ENCODE peak calls at places on chromosomes 5 and 9, in eight cellular contexts. N is right lobe of liver, V is MM.1S, H is right atrium auricular region, D is K562, I is lung, K is psoas muscle, Z is PC-3. M is an unnamed sample.

GRCh38 chr9:15606667-15607472 is 54.0 kb downstream of the CCDC171 start:
- DNase-seq in N (no peak), V (peak; percentile 40), H (no peak), D (peak; percentile 10), I (no peak), K (no peak), Z (peak; percentile 72), M (no peak)

GRCh38 chr9:135702002-135702721 is at the start of gene KCNT1:
- DNase-seq in N (peak; percentile 43), V (peak; percentile 11), H (no peak), D (peak; percentile 96), I (no peak), K (peak; percentile 70), Z (peak; percentile 51), M (no peak)

GRCh38 chr5:174690256-174690655 is 34.1 kb upstream of the MSX2 start:
- DNase-seq in N (no peak), V (no peak), H (no peak), D (no peak), I (no peak), K (no peak), Z (peak; percentile 23), M (no peak)

GRCh38 chr9:112176410-112177010 is 1.4 kb upstream of the SUSD1 start:
- DNase-seq in N (no peak), V (no peak), H (no peak), D (no peak), I (no peak), K (no peak), Z (no peak), M (no peak)

GRCh38 chr9:96769989-96770388 is 7.9 kb downstream of the ZNF510 start:
- DNase-seq in N (no peak), V (no peak), H (no peak), D (no peak), I (no peak), K (no peak), Z (no peak), M (no peak)

GRCh38 chr5:88661870-88662207 is 221.1 kb downstream of the MEF2C start:
- DNase-seq in N (no peak), V (peak; percentile 38), H (no peak), D (no peak), I (no peak), K (no peak), Z (no peak), M (no peak)

GRCh38 chr5:155076379-155076778 is 62.8 kb downstream of the KIF4B start:
- DNase-seq in N (no peak), V (no peak), H (no peak), D (no peak), I (no peak), K (no peak), Z (no peak), M (no peak)

GRCh38 chr5:17763301-17763700 is 129.0 kb downstream of the TAF11L14 start:
- DNase-seq in N (no peak), V (no peak), H (no peak), D (no peak), I (no peak), K (no peak), Z (no peak), M (no peak)

GRCh38 chr9:135515083-135515511 is 6.1 kb upstream of the LCN1 start:
- DNase-seq in N (no peak), V (no peak), H (no peak), D (no peak), I (no peak), K (no peak), Z (no peak), M (no peak)

GRCh38 chr5:131747180-131748105 is 49.4 kb downstream of the FNIP1 start:
- DNase-seq in N (no peak), V (no peak), H (no peak), D (peak; percentile 68), I (no peak), K (no peak), Z (peak; percentile 13), M (no peak)

GRCh38 chr5:58314356-58315045 is 145.4 kb downstream of the PLK2 start:
- DNase-seq in N (no peak), V (no peak), H (no peak), D (no peak), I (no peak), K (no peak), Z (peak; percentile 17), M (no peak)

GRCh38 chr5:67581203-67581602 is 384.6 kb upstream of the CD180 start:
- DNase-seq in N (no peak), V (no peak), H (no peak), D (no peak), I (no peak), K (no peak), Z (no peak), M (no peak)

GRCh38 chr5:10729320-10730133 is 31.5 kb downstream of the DAP start:
- DNase-seq in N (no peak), V (no peak), H (no peak), D (no peak), I (no peak), K (peak; percentile 65), Z (no peak), M (no peak)

GRCh38 chr9:113587471-113588031 is 124.0 kb downstream of the RGS3 start:
- DNase-seq in N (no peak), V (no peak), H (peak; percentile 75), D (peak; percentile 78), I (no peak), K (peak; percentile 82), Z (no peak), M (no peak)

GRCh38 chr9:79165006-79165405 is 406.8 kb upstream of the TLE4 start:
- DNase-seq in N (no peak), V (no peak), H (no peak), D (no peak), I (no peak), K (no peak), Z (peak; percentile 53), M (no peak)

GRCh38 chr9:133443248-133443647 is 16.5 kb upstream of the CACFD1 start:
- DNase-seq in N (no peak), V (no peak), H (no peak), D (no peak), I (no peak), K (no peak), Z (no peak), M (no peak)

GRCh38 chr5:123147128-123147527 is 58.1 kb downstream of the PRDM6 start:
- DNase-seq in N (no peak), V (no peak), H (no peak), D (no peak), I (no peak), K (no peak), Z (no peak), M (no peak)

GRCh38 chr5:81065492-81065891 is 105.3 kb downstream of the RASGRF2 start:
- DNase-seq in N (no peak), V (no peak), H (no peak), D (no peak), I (no peak), K (no peak), Z (no peak), M (no peak)

GRCh38 chr5:57032151-57032551 is 80.2 kb upstream of the MIER3 start:
- DNase-seq in N (peak; percentile 25), V (peak; percentile 50), H (no peak), D (no peak), I (no peak), K (no peak), Z (peak; percentile 55), M (no peak)

GRCh38 chr5:147509710-147510651 is at the start of gene DPYSL3:
- DNase-seq in N (peak; percentile 66), V (no peak), H (peak; percentile 81), D (no peak), I (peak; percentile 57), K (peak; percentile 86), Z (peak; percentile 61), M (peak; percentile 87)

GRCh38 chr5:24823625-24824024 is 178.8 kb upstream of the CDH10 start:
- DNase-seq in N (no peak), V (no peak), H (no peak), D (no peak), I (no peak), K (no peak), Z (peak; percentile 87), M (no peak)

GRCh38 chr5:67998709-67999251 is 216.8 kb upstream of the PIK3R1 start:
- DNase-seq in N (peak; percentile 80), V (no peak), H (peak; percentile 87), D (no peak), I (peak; percentile 65), K (no peak), Z (peak; percentile 18), M (peak; percentile 79)

GRCh38 chr5:13771011-13771571 is 173.4 kb downstream of the DNAH5 start:
- DNase-seq in N (no peak), V (no peak), H (no peak), D (no peak), I (no peak), K (no peak), Z (peak; percentile 66), M (no peak)

GRCh38 chr9:117488659-117489058 is 73.8 kb upstream of the ASTN2 start:
- DNase-seq in N (no peak), V (no peak), H (no peak), D (no peak), I (no peak), K (no peak), Z (no peak), M (no peak)

GRCh38 chr5:113050606-113051391 is 74.2 kb downstream of the DCP2 start:
- DNase-seq in N (no peak), V (peak; percentile 72), H (no peak), D (peak; percentile 32), I (no peak), K (no peak), Z (peak; percentile 73), M (no peak)
- H3K27ac ChIP-seq in N (no peak overlapping the region), V (peak overlapping the region; percentile 90), H (peak overlapping the region; percentile 24), D (no peak overlapping the region), I (no peak overlapping the region), K (no peak overlapping the region), Z (peak overlapping the region; percentile 77), M (no peak overlapping the region)

GRCh38 chr5:65818592-65818991 is 96.6 kb downstream of the NLN start:
- DNase-seq in N (no peak), V (no peak), H (no peak), D (no peak), I (no peak), K (no peak), Z (no peak), M (no peak)
- TF ChIP-seq CTCF in N (no peak), V (no peak), H (no peak), D (no peak), I (no peak), K (no peak), Z (no peak), M (no peak)

DNA sequence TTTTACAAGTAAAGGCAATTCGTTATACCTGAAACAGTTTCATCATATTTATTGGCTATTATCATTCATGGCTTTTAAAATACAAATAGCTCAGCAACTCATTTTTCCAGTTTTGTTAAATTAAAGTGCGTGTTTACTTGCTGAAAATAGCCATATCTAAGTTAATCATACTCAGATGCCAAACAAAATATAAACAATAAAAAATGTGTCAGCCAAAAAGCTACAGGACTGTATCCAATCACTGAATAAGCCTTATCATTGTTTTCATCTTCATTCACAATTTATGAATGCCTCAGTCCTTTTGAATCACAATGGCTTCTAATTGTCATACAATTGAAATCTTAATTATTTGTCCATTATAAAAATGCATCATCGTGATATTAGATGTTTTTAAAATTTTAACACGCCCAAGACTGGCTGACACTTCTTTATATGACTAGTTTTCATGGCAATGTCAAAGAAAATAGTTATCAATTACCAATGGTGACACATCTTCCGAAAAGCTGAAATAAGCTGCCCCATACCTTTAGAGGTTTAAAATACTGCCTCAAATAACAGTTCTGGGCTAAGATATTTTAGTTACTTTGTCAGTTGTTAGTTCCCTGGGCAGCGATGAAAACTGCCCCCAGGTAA is 1.9 kb downstream of the NFIB start:
- DNase-seq in N (no peak), V (no peak), H (no peak), D (no peak), I (no peak), K (no peak), Z (peak; percentile 51), M (no peak)
- H3K4me3 ChIP-seq in N (peak overlapping the region; percentile 62), V (no peak overlapping the region), H (peak overlapping the region; percentile 77), D (no peak overlapping the region), I (peak overlapping the region; percentile 36), K (peak overlapping the region; percentile 93), Z (peak overlapping the region; percentile 93), M (peak overlapping the region; percentile 95)

GRCh38 chr9:89000973-89001916 is 10.0 kb downstream of the S1PR3 start:
- DNase-seq in N (peak; percentile 87), V (peak; percentile 81), H (peak; percentile 94), D (peak; percentile 33), I (peak; percentile 92), K (peak; percentile 89), Z (peak; percentile 79), M (peak; percentile 92)
- H3K27ac ChIP-seq in N (no peak overlapping the region), V (no peak overlapping the region), H (peak overlapping the region; percentile 15), D (no peak overlapping the region), I (no peak overlapping the region), K (no peak overlapping the region), Z (no peak overlapping the region), M (peak overlapping the region; percentile 70)